ENCODE peak calls at places on chromosome 13, in nine cellular contexts. O, W, S, K, E, T, R, N and V are unnamed samples.
A peak's percentile ranks its signal among the peaks of the same experiment; 100 is the strongest.

GRCh38 chr13:99380402-99380801 is 73.2 kb upstream of the GPR183 start:
- DNase-seq in O (no peak), W (peak; percentile 31), S (no peak), K (no peak), E (no peak), T (no peak), R (no peak), N (no peak), V (no peak)

GRCh38 chr13:99467764-99468163 is 33.5 kb upstream of the TM9SF2 start:
- DNase-seq in O (no peak), W (no peak), S (no peak), K (peak; percentile 83), E (no peak), T (no peak), R (no peak), N (no peak), V (peak; percentile 44)

GRCh38 chr13:75864718-75865117 is 228.6 kb downstream of the LMO7 start:
- DNase-seq in O (no peak), W (no peak), S (no peak), K (peak; percentile 68), E (no peak), T (no peak), R (no peak), N (no peak), V (peak; percentile 94)

GRCh38 chr13:97720881-97721280 is 232.6 kb upstream of the IPO5 start:
- DNase-seq in O (no peak), W (no peak), S (no peak), K (no peak), E (no peak), T (no peak), R (no peak), N (no peak), V (no peak)

GRCh38 chr13:35630551-35631275 is 154.2 kb upstream of the MAB21L1 start:
- DNase-seq in O (peak; percentile 47), W (no peak), S (peak; percentile 45), K (peak; percentile 88), E (peak; percentile 22), T (peak; percentile 94), R (no peak), N (peak; percentile 69), V (peak; percentile 67)

GRCh38 chr13:114078501-114079451 is 53.6 kb downstream of the RASA3 start:
- DNase-seq in O (no peak), W (peak; percentile 50), S (no peak), K (peak; percentile 97), E (peak; percentile 43), T (no peak), R (peak; percentile 65), N (no peak), V (peak; percentile 70)

GRCh38 chr13:42276683-42277082 is 4.7 kb downstream of the AKAP11 start:
- DNase-seq in O (no peak), W (no peak), S (no peak), K (no peak), E (no peak), T (no peak), R (no peak), N (no peak), V (no peak)

GRCh38 chr13:45654633-45655349 is 39.3 kb upstream of the ERICH6B start:
- DNase-seq in O (no peak), W (no peak), S (no peak), K (no peak), E (no peak), T (no peak), R (no peak), N (no peak), V (no peak)

GRCh38 chr13:113758651-113759524 is at the start of gene TMEM255B:
- DNase-seq in O (peak; percentile 90), W (peak; percentile 88), S (peak; percentile 90), K (peak; percentile 84), E (no peak), T (peak; percentile 77), R (peak; percentile 90), N (peak; percentile 100), V (peak; percentile 66)

GRCh38 chr13:42333613-42334328 is 61.8 kb downstream of the AKAP11 start:
- DNase-seq in O (peak; percentile 23), W (no peak), S (no peak), K (peak; percentile 42), E (peak; percentile 11), T (peak; percentile 73), R (no peak), N (no peak), V (peak; percentile 76)

GRCh38 chr13:20461860-20462532 is 63.7 kb downstream of the CRYL1 start:
- DNase-seq in O (no peak), W (no peak), S (no peak), K (no peak), E (peak; percentile 26), T (peak; percentile 44), R (no peak), N (no peak), V (no peak)

GRCh38 chr13:58855283-58855682 is 1223.7 kb downstream of the PCDH17 start:
- DNase-seq in O (no peak), W (no peak), S (no peak), K (no peak), E (peak; percentile 61), T (peak; percentile 20), R (no peak), N (no peak), V (peak; percentile 44)

GRCh38 chr13:24356270-24356669 is 46.9 kb downstream of the C1QTNF9 start:
- DNase-seq in O (no peak), W (no peak), S (no peak), K (no peak), E (no peak), T (no peak), R (no peak), N (no peak), V (no peak)

GRCh38 chr13:48318014-48318713 is 14.6 kb downstream of the RB1 start:
- DNase-seq in O (no peak), W (no peak), S (no peak), K (no peak), E (no peak), T (no peak), R (peak; percentile 46), N (peak; percentile 22), V (peak; percentile 8)
- H3K4me3 ChIP-seq in O (peak overlapping the region; percentile 36), W (peak overlapping the region; percentile 28), S (no peak overlapping the region), K (no peak overlapping the region), E (no peak overlapping the region), T (no peak overlapping the region), R (no peak overlapping the region), N (no peak overlapping the region), V (no peak overlapping the region)

GRCh38 chr13:109547942-109548860 is 238.2 kb downstream of the IRS2 start:
- DNase-seq in O (no peak), W (no peak), S (no peak), K (no peak), E (no peak), T (no peak), R (no peak), N (no peak), V (no peak)
- H3K4me3 ChIP-seq in O (no peak overlapping the region), W (no peak overlapping the region), S (no peak overlapping the region), K (no peak overlapping the region), E (no peak overlapping the region), T (no peak overlapping the region), R (no peak overlapping the region), N (no peak overlapping the region), V (no peak overlapping the region)

DNA sequence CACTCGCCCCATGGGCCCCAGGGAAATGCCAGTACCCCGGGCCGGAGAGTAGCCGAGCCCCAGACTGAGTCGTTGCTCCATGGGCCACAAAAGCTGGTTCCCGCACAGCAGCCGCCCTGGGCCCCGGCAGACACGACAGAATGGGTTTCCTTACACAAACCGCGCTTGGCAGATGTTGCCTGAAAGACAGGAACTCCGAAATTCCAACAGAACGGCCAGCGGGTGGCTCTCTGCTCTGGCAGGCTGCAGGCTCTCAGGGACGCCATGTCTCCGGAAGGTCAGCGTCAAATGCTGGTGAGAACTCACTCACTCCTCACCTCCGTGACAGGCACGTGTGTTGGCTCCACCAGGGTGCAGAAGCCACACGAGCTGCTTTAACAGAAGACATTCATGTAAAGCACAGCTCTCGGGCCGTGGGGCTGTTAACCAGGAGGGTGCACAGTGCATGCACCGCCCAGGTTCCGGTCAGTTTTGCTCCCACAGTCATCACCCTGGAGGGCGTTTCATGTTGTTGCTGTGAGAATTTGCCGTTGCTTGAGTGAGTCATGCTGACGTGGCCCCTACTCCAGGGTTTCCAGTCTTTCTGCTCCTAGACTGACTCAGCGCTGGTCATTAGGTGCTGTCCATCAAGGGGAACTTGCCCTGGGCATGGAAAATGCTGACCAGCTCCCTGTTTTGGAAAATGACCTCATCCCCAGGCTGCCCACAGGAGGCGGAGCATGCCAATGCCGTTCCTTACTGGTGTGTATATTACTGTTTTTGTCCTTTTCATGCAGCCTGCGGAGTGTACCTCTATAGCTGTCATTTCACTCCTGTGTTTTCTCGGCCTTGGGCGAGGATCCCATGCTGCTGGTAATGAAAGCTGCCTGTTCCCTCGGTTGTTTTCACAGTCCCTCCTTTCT is 44.8 kb downstream of the ANKRD10 start:
- DNase-seq in O (peak; percentile 81), W (peak; percentile 99), S (peak; percentile 47), K (peak; percentile 100), E (peak; percentile 100), T (peak; percentile 89), R (peak; percentile 98), N (peak; percentile 63), V (peak; percentile 99)
- H3K4me3 ChIP-seq in O (peak overlapping the region; percentile 51), W (peak overlapping the region; percentile 33), S (peak overlapping the region; percentile 40), K (peak overlapping the region; percentile 71), E (peak overlapping the region; percentile 27), T (no peak overlapping the region), R (no peak overlapping the region), N (no peak overlapping the region), V (peak overlapping the region; percentile 50)

GRCh38 chr13:53141336-53141735 is 112.7 kb downstream of the OLFM4 start:
- DNase-seq in O (no peak), W (no peak), S (no peak), K (no peak), E (no peak), T (no peak), R (no peak), N (no peak), V (no peak)

GRCh38 chr13:53142301-53142700 is 113.7 kb downstream of the OLFM4 start:
- DNase-seq in O (no peak), W (no peak), S (no peak), K (no peak), E (no peak), T (no peak), R (no peak), N (no peak), V (no peak)

GRCh38 chr13:53136554-53136953 is 107.9 kb downstream of the OLFM4 start:
- DNase-seq in O (no peak), W (no peak), S (no peak), K (no peak), E (no peak), T (no peak), R (no peak), N (no peak), V (no peak)

GRCh38 chr13:53137777-53138176 is 109.2 kb downstream of the OLFM4 start:
- DNase-seq in O (no peak), W (no peak), S (no peak), K (peak; percentile 80), E (no peak), T (no peak), R (no peak), N (no peak), V (peak; percentile 32)

DNA sequence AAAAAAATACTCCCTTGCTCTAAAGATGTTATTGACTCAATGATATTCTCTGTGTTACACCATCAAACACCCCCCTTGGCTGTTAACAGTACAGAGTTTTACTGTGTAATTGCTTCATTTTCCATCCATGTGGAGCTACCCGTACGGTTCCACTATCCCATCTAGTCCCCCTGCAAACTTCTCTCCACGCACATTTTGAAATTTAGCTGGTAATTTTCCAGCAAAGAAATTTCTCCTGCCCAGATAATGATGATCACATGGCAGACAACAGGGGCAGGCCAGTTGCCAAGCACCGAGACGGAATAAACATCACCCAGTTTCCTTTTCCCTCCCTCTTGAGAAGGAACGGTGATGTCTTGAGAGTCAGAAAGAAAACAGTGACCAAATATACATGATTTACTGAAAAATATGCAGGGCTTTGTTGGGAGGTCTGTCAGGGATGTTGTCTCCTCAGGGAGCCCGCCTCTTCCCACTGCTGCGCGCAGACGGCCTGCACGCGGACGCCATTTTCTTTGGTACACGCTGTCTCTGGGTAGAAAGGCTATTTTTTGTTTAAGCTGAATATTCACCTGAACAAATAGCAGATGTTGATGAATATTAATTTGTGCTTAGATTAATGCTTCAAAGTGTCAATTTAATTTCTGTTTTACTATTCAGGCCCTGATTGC is 109.9 kb downstream of the OLFM4 start:
- DNase-seq in O (peak; percentile 38), W (peak; percentile 58), S (no peak), K (peak; percentile 59), E (no peak), T (peak; percentile 30), R (peak; percentile 53), N (no peak), V (peak; percentile 3)
- H3K4me3 ChIP-seq in O (peak overlapping the region; percentile 4), W (no peak overlapping the region), S (no peak overlapping the region), K (peak overlapping the region; percentile 53), E (no peak overlapping the region), T (no peak overlapping the region), R (no peak overlapping the region), N (no peak overlapping the region), V (no peak overlapping the region)